ENCODE peak calls at places on chromosomes 16 and 17, in four cellular contexts. One of them, this sample, is unnamed.
A peak's percentile ranks its signal among the peaks of the same experiment; 100 is the strongest.

GRCh38 chr17:19237389-19238166 is 412 bp downstream of the EPN2 start:
- DNase-seq in activated T-cell treated with anti-CD3 and anti-CD28 coated beads, Interleukin-2, amount 50 U/mL, for 72 hours: peak; percentile 2
- DNase-seq in hippocampal formation: no peak
- DNase-seq in progenitor cell of endocrine pancreas: peak; percentile 39
- DNase-seq in this sample: no peak

GRCh38 chr16:4633910-4634635 is 9.4 kb downstream of the MGRN1 start:
- DNase-seq in progenitor cell of endocrine pancreas: no peak
- DNase-seq in hippocampal formation: no peak
- DNase-seq in activated T-cell treated with anti-CD3 and anti-CD28 coated beads, Interleukin-2, amount 50 U/mL, for 72 hours: no peak
- DNase-seq in this sample: no peak

GRCh38 chr17:78908426-78908825 is 5.4 kb upstream of the CEP295NL start:
- DNase-seq in progenitor cell of endocrine pancreas: no peak
- DNase-seq in activated T-cell treated with anti-CD3 and anti-CD28 coated beads, Interleukin-2, amount 50 U/mL, for 72 hours: no peak
- DNase-seq in hippocampal formation: no peak
- DNase-seq in this sample: no peak

GRCh38 chr17:50219345-50219744 is 17.9 kb upstream of the COL1A1 start:
- DNase-seq in progenitor cell of endocrine pancreas: no peak
- DNase-seq in hippocampal formation: no peak
- DNase-seq in activated T-cell treated with anti-CD3 and anti-CD28 coated beads, Interleukin-2, amount 50 U/mL, for 72 hours: no peak
- DNase-seq in this sample: no peak

GRCh38 chr17:81715107-81715871 is 3.2 kb downstream of the SLC25A10 start:
- DNase-seq in progenitor cell of endocrine pancreas: no peak
- DNase-seq in activated T-cell treated with anti-CD3 and anti-CD28 coated beads, Interleukin-2, amount 50 U/mL, for 72 hours: no peak
- DNase-seq in hippocampal formation: no peak
- DNase-seq in this sample: no peak

GRCh38 chr17:40646791-40647548 is 648 bp downstream of the SMARCE1 start:
- DNase-seq in hippocampal formation: no peak
- DNase-seq in activated T-cell treated with anti-CD3 and anti-CD28 coated beads, Interleukin-2, amount 50 U/mL, for 72 hours: peak; percentile 64
- DNase-seq in progenitor cell of endocrine pancreas: no peak
- DNase-seq in this sample: no peak

GRCh38 chr17:55693244-55694216 is 29.1 kb downstream of the TMEM100 start:
- DNase-seq in progenitor cell of endocrine pancreas: no peak
- DNase-seq in activated T-cell treated with anti-CD3 and anti-CD28 coated beads, Interleukin-2, amount 50 U/mL, for 72 hours: no peak
- DNase-seq in hippocampal formation: no peak
- DNase-seq in this sample: no peak

GRCh38 chr16:84360170-84360569 is 8.2 kb upstream of the ATP2C2 start:
- DNase-seq in progenitor cell of endocrine pancreas: no peak
- DNase-seq in hippocampal formation: no peak
- DNase-seq in activated T-cell treated with anti-CD3 and anti-CD28 coated beads, Interleukin-2, amount 50 U/mL, for 72 hours: peak; percentile 56
- DNase-seq in this sample: no peak

GRCh38 chr16:28212532-28212873 is 738 bp upstream of the XPO6 start:
- DNase-seq in progenitor cell of endocrine pancreas: no peak
- DNase-seq in hippocampal formation: no peak
- DNase-seq in activated T-cell treated with anti-CD3 and anti-CD28 coated beads, Interleukin-2, amount 50 U/mL, for 72 hours: no peak
- DNase-seq in this sample: no peak

GRCh38 chr17:39170558-39170957 is 4.6 kb upstream of the ARL5C start:
- DNase-seq in progenitor cell of endocrine pancreas: no peak
- DNase-seq in hippocampal formation: no peak
- DNase-seq in activated T-cell treated with anti-CD3 and anti-CD28 coated beads, Interleukin-2, amount 50 U/mL, for 72 hours: no peak
- DNase-seq in this sample: no peak

GRCh38 chr17:79923974-79924638 is 84.9 kb upstream of the CBX4 start:
- DNase-seq in hippocampal formation: no peak
- DNase-seq in progenitor cell of endocrine pancreas: peak; percentile 60
- DNase-seq in activated T-cell treated with anti-CD3 and anti-CD28 coated beads, Interleukin-2, amount 50 U/mL, for 72 hours: peak; percentile 75
- DNase-seq in this sample: no peak

GRCh38 chr17:31320231-31320630 is 1.2 kb downstream of the EVI2A start:
- DNase-seq in progenitor cell of endocrine pancreas: no peak
- DNase-seq in activated T-cell treated with anti-CD3 and anti-CD28 coated beads, Interleukin-2, amount 50 U/mL, for 72 hours: no peak
- DNase-seq in hippocampal formation: peak; percentile 50
- DNase-seq in this sample: no peak

GRCh38 chr17:33888455-33888854 is 366.6 kb upstream of the CCL2 start:
- DNase-seq in activated T-cell treated with anti-CD3 and anti-CD28 coated beads, Interleukin-2, amount 50 U/mL, for 72 hours: no peak
- DNase-seq in progenitor cell of endocrine pancreas: no peak
- DNase-seq in hippocampal formation: no peak
- DNase-seq in this sample: no peak

GRCh38 chr16:82761858-82762257 is 135.1 kb downstream of the CDH13 start:
- DNase-seq in progenitor cell of endocrine pancreas: no peak
- DNase-seq in activated T-cell treated with anti-CD3 and anti-CD28 coated beads, Interleukin-2, amount 50 U/mL, for 72 hours: no peak
- DNase-seq in hippocampal formation: no peak
- DNase-seq in this sample: no peak

GRCh38 chr17:68780561-68780960 is 174.6 kb downstream of the ABCA8 start:
- DNase-seq in hippocampal formation: no peak
- DNase-seq in progenitor cell of endocrine pancreas: no peak
- DNase-seq in activated T-cell treated with anti-CD3 and anti-CD28 coated beads, Interleukin-2, amount 50 U/mL, for 72 hours: no peak
- DNase-seq in this sample: no peak

GRCh38 chr16:50209548-50210265 is 56.6 kb downstream of the TENT4B start:
- DNase-seq in hippocampal formation: no peak
- DNase-seq in activated T-cell treated with anti-CD3 and anti-CD28 coated beads, Interleukin-2, amount 50 U/mL, for 72 hours: no peak
- DNase-seq in progenitor cell of endocrine pancreas: no peak
- DNase-seq in this sample: no peak

GRCh38 chr17:47720754-47721533 is 12.1 kb upstream of the TBX21 start:
- DNase-seq in activated T-cell treated with anti-CD3 and anti-CD28 coated beads, Interleukin-2, amount 50 U/mL, for 72 hours: peak; percentile 97
- DNase-seq in hippocampal formation: no peak
- DNase-seq in progenitor cell of endocrine pancreas: no peak
- DNase-seq in this sample: no peak

GRCh38 chr16:83968483-83968865 is 430 bp downstream of the NECAB2 start:
- DNase-seq in activated T-cell treated with anti-CD3 and anti-CD28 coated beads, Interleukin-2, amount 50 U/mL, for 72 hours: no peak
- DNase-seq in progenitor cell of endocrine pancreas: no peak
- DNase-seq in hippocampal formation: no peak
- DNase-seq in this sample: no peak

GRCh38 chr17:50484341-50485155 is 5.9 kb downstream of the RSAD1 start:
- DNase-seq in progenitor cell of endocrine pancreas: no peak
- DNase-seq in activated T-cell treated with anti-CD3 and anti-CD28 coated beads, Interleukin-2, amount 50 U/mL, for 72 hours: no peak
- DNase-seq in hippocampal formation: no peak
- DNase-seq in this sample: no peak

GRCh38 chr17:43832168-43832975 is 574 bp downstream of the MPP3 start:
- DNase-seq in activated T-cell treated with anti-CD3 and anti-CD28 coated beads, Interleukin-2, amount 50 U/mL, for 72 hours: peak; percentile 18
- DNase-seq in progenitor cell of endocrine pancreas: peak; percentile 35
- DNase-seq in hippocampal formation: no peak
- DNase-seq in this sample: peak; percentile 27

GRCh38 chr17:35890774-35891155 is 10.6 kb upstream of the CCL5 start:
- DNase-seq in activated T-cell treated with anti-CD3 and anti-CD28 coated beads, Interleukin-2, amount 50 U/mL, for 72 hours: peak; percentile 49
- DNase-seq in hippocampal formation: no peak
- DNase-seq in progenitor cell of endocrine pancreas: no peak
- DNase-seq in this sample: peak; percentile 49

GRCh38 chr17:79033046-79033616 is 9.2 kb downstream of the C1QTNF1 start:
- DNase-seq in activated T-cell treated with anti-CD3 and anti-CD28 coated beads, Interleukin-2, amount 50 U/mL, for 72 hours: no peak
- DNase-seq in hippocampal formation: no peak
- DNase-seq in progenitor cell of endocrine pancreas: no peak
- DNase-seq in this sample: no peak

GRCh38 chr17:10803830-10804498 is at the start of gene TMEM238L:
- DNase-seq in hippocampal formation: no peak
- DNase-seq in progenitor cell of endocrine pancreas: no peak
- DNase-seq in activated T-cell treated with anti-CD3 and anti-CD28 coated beads, Interleukin-2, amount 50 U/mL, for 72 hours: no peak
- DNase-seq in this sample: no peak

GRCh38 chr16:87570938-87571867 is 31.1 kb upstream of the JPH3 start:
- DNase-seq in progenitor cell of endocrine pancreas: peak; percentile 38
- DNase-seq in activated T-cell treated with anti-CD3 and anti-CD28 coated beads, Interleukin-2, amount 50 U/mL, for 72 hours: peak; percentile 29
- DNase-seq in hippocampal formation: no peak
- DNase-seq in this sample: no peak

GRCh38 chr17:77555741-77556291 is 402.7 kb upstream of the TNRC6C start:
- DNase-seq in progenitor cell of endocrine pancreas: no peak
- DNase-seq in activated T-cell treated with anti-CD3 and anti-CD28 coated beads, Interleukin-2, amount 50 U/mL, for 72 hours: no peak
- DNase-seq in hippocampal formation: no peak
- DNase-seq in this sample: no peak

GRCh38 chr16:15507299-15507958 is 73.0 kb downstream of the BMERB1 start:
- DNase-seq in hippocampal formation: no peak
- DNase-seq in progenitor cell of endocrine pancreas: no peak
- DNase-seq in activated T-cell treated with anti-CD3 and anti-CD28 coated beads, Interleukin-2, amount 50 U/mL, for 72 hours: no peak
- DNase-seq in this sample: no peak

GRCh38 chr16:68605746-68606145 is 39.4 kb upstream of the CDH3 start:
- DNase-seq in progenitor cell of endocrine pancreas: no peak
- DNase-seq in activated T-cell treated with anti-CD3 and anti-CD28 coated beads, Interleukin-2, amount 50 U/mL, for 72 hours: no peak
- DNase-seq in hippocampal formation: no peak
- DNase-seq in this sample: no peak

GRCh38 chr16:82240111-82240510 is 70.1 kb upstream of the MPHOSPH6 start:
- DNase-seq in hippocampal formation: no peak
- DNase-seq in activated T-cell treated with anti-CD3 and anti-CD28 coated beads, Interleukin-2, amount 50 U/mL, for 72 hours: no peak
- DNase-seq in progenitor cell of endocrine pancreas: no peak
- DNase-seq in this sample: no peak

GRCh38 chr17:49471089-49471683 is 23.9 kb upstream of the NGFR start:
- DNase-seq in hippocampal formation: peak; percentile 82
- DNase-seq in progenitor cell of endocrine pancreas: no peak
- DNase-seq in activated T-cell treated with anti-CD3 and anti-CD28 coated beads, Interleukin-2, amount 50 U/mL, for 72 hours: no peak
- DNase-seq in this sample: no peak

GRCh38 chr17:17367931-17368330 is 64.8 kb downstream of the NT5M start:
- DNase-seq in hippocampal formation: no peak
- DNase-seq in progenitor cell of endocrine pancreas: no peak
- DNase-seq in activated T-cell treated with anti-CD3 and anti-CD28 coated beads, Interleukin-2, amount 50 U/mL, for 72 hours: no peak
- DNase-seq in this sample: no peak

GRCh38 chr17:51362818-51363598 is 102.7 kb downstream of the UTP18 start:
- DNase-seq in activated T-cell treated with anti-CD3 and anti-CD28 coated beads, Interleukin-2, amount 50 U/mL, for 72 hours: no peak
- DNase-seq in progenitor cell of endocrine pancreas: no peak
- DNase-seq in hippocampal formation: peak; percentile 44
- DNase-seq in this sample: no peak

GRCh38 chr17:69320210-69320907 is 6.6 kb downstream of the ABCA5 start:
- DNase-seq in progenitor cell of endocrine pancreas: no peak
- DNase-seq in hippocampal formation: no peak
- DNase-seq in activated T-cell treated with anti-CD3 and anti-CD28 coated beads, Interleukin-2, amount 50 U/mL, for 72 hours: no peak
- DNase-seq in this sample: no peak

GRCh38 chr17:81399481-81400153 is 4.4 kb downstream of the BAHCC1 start:
- DNase-seq in progenitor cell of endocrine pancreas: no peak
- DNase-seq in activated T-cell treated with anti-CD3 and anti-CD28 coated beads, Interleukin-2, amount 50 U/mL, for 72 hours: peak; percentile 19
- DNase-seq in hippocampal formation: no peak
- DNase-seq in this sample: no peak

GRCh38 chr16:4058386-4058785 is 57.9 kb downstream of the ADCY9 start:
- DNase-seq in hippocampal formation: no peak
- DNase-seq in activated T-cell treated with anti-CD3 and anti-CD28 coated beads, Interleukin-2, amount 50 U/mL, for 72 hours: no peak
- DNase-seq in progenitor cell of endocrine pancreas: no peak
- DNase-seq in this sample: peak; percentile 44

GRCh38 chr17:17533901-17534441 is 37.8 kb upstream of the RASD1 start:
- DNase-seq in hippocampal formation: no peak
- DNase-seq in activated T-cell treated with anti-CD3 and anti-CD28 coated beads, Interleukin-2, amount 50 U/mL, for 72 hours: no peak
- DNase-seq in progenitor cell of endocrine pancreas: no peak
- DNase-seq in this sample: peak; percentile 81

This sample was measured in NCI-H510A.